ENCODE peak calls at places on chromosomes 5 and 9, in four cellular contexts. Y is activated naive CD4-positive, alpha-beta T cell treated with anti-CD3 and anti-CD28 coated beads for 36 hours; J is lung microvascular endothelial cell; H is ELR. T is an unnamed sample.

GRCh38 chr9:134390537-134390936 is 64.3 kb downstream of the RXRA start:
- DNase-seq in H (no peak), J (no peak), Y (peak), T (no peak)

GRCh38 chr9:131951905-131952304 is 127.8 kb downstream of the MED27 start:
- DNase-seq in J (peak), H (no peak), Y (no peak), T (no peak)

GRCh38 chr9:136399176-136400037 is 563 bp downstream of the SNAPC4 start:
- DNase-seq in Y (peak), H (peak), J (peak), T (peak)

GRCh38 chr5:151745071-151745705 is 13.2 kb downstream of the ATOX1 start:
- DNase-seq in Y (peak), H (peak), J (peak), T (peak)

GRCh38 chr5:73684691-73685090 is 58.7 kb downstream of the ARHGEF28 start:
- DNase-seq in H (no peak), J (no peak), Y (no peak), T (no peak)

GRCh38 chr5:164203581-164204225 is 698.3 kb downstream of the MAT2B start:
- DNase-seq in J (peak), Y (no peak), H (peak), T (peak)

GRCh38 chr5:66850354-66851075 is 254.3 kb downstream of the MAST4 start:
- DNase-seq in Y (no peak), H (no peak), J (peak), T (peak)

GRCh38 chr9:132518626-132519025 is 63.8 kb upstream of the BARHL1 start:
- DNase-seq in J (no peak), H (no peak), Y (no peak), T (no peak)

GRCh38 chr5:167233507-167233906 is 1057.9 kb upstream of the WWC1 start:
- DNase-seq in H (no peak), Y (no peak), J (no peak), T (no peak)

GRCh38 chr5:80269991-80270438 is 14.2 kb upstream of the SERINC5 start:
- DNase-seq in H (no peak), J (no peak), Y (no peak), T (no peak)

GRCh38 chr9:15485836-15486678 is 24.7 kb downstream of the PSIP1 start:
- DNase-seq in Y (no peak), J (peak), H (peak), T (no peak)

GRCh38 chr5:133106761-133107572 is 55.2 kb downstream of the HSPA4 start:
- DNase-seq in H (no peak), Y (no peak), J (no peak), T (no peak)

GRCh38 chr5:90191352-90192045 is 218.1 kb downstream of the CETN3 start:
- DNase-seq in Y (no peak), H (no peak), J (no peak), T (no peak)

GRCh38 chr9:36441966-36442365 is 41.9 kb upstream of the RNF38 start:
- DNase-seq in H (no peak), J (peak), Y (no peak), T (peak)

GRCh38 chr9:14313951-14314423 is at the start of gene NFIB:
- DNase-seq in Y (peak), J (peak), H (peak), T (no peak)

T was measured in HCEC 1CT.